ENCODE peak calls at places on chromosomes 5 and 9, in seven cellular contexts. One of them, this sample, is unnamed.

GRCh38 chr5:96885518-96886338 is 9.4 kb downstream of the ERAP2 start:
- DNase-seq in adipocyte: no peak
- DNase-seq in tibial artery: no peak
- DNase-seq in SK-N-SH: no peak
- DNase-seq in Peyer's patch: peak; percentile 48
- DNase-seq in HepG2: no peak
- DNase-seq in left ventricle myocardium inferior: no peak
- DNase-seq in this sample: peak; percentile 71

GRCh38 chr9:95874989-95875304 is 544 bp upstream of the ERCC6L2 start:
- DNase-seq in HepG2: peak; percentile 7
- DNase-seq in SK-N-SH: peak; percentile 50
- DNase-seq in adipocyte: peak; percentile 77
- DNase-seq in left ventricle myocardium inferior: peak; percentile 58
- DNase-seq in tibial artery: peak; percentile 48
- DNase-seq in Peyer's patch: peak; percentile 56
- DNase-seq in this sample: no peak

GRCh38 chr5:141942185-141942857 is 15.7 kb downstream of the PCDH12 start:
- DNase-seq in adipocyte: no peak
- DNase-seq in SK-N-SH: no peak
- DNase-seq in tibial artery: no peak
- DNase-seq in Peyer's patch: no peak
- DNase-seq in left ventricle myocardium inferior: no peak
- DNase-seq in HepG2: peak; percentile 51
- DNase-seq in this sample: no peak

GRCh38 chr9:124621371-124622328 is 114.5 kb upstream of the NR5A1 start:
- DNase-seq in HepG2: no peak
- DNase-seq in left ventricle myocardium inferior: no peak
- DNase-seq in adipocyte: peak; percentile 42
- DNase-seq in SK-N-SH: no peak
- DNase-seq in Peyer's patch: no peak
- DNase-seq in tibial artery: no peak
- DNase-seq in this sample: peak; percentile 59

GRCh38 chr5:112921031-112921832 is 795 bp downstream of the REEP5 start:
- DNase-seq in adipocyte: peak; percentile 88
- DNase-seq in left ventricle myocardium inferior: peak; percentile 75
- DNase-seq in tibial artery: peak; percentile 59
- DNase-seq in SK-N-SH: peak; percentile 90
- DNase-seq in Peyer's patch: peak; percentile 58
- DNase-seq in HepG2: peak; percentile 51
- DNase-seq in this sample: peak; percentile 76

GRCh38 chr9:35696520-35697215 is 6.9 kb upstream of the TPM2 start:
- DNase-seq in Peyer's patch: peak; percentile 65
- DNase-seq in adipocyte: peak; percentile 79
- DNase-seq in left ventricle myocardium inferior: peak; percentile 48
- DNase-seq in SK-N-SH: peak; percentile 85
- DNase-seq in tibial artery: peak; percentile 60
- DNase-seq in HepG2: peak; percentile 59
- DNase-seq in this sample: no peak

GRCh38 chr5:56440871-56441740 is 208.0 kb upstream of the ANKRD55 start:
- DNase-seq in HepG2: peak; percentile 96
- DNase-seq in Peyer's patch: no peak
- DNase-seq in tibial artery: no peak
- DNase-seq in left ventricle myocardium inferior: no peak
- DNase-seq in adipocyte: peak; percentile 94
- DNase-seq in SK-N-SH: no peak
- DNase-seq in this sample: no peak

GRCh38 chr5:176543428-176544182 is 5.5 kb upstream of the CDHR2 start:
- DNase-seq in SK-N-SH: peak; percentile 89
- DNase-seq in HepG2: no peak
- DNase-seq in tibial artery: no peak
- DNase-seq in left ventricle myocardium inferior: peak; percentile 83
- DNase-seq in Peyer's patch: peak; percentile 75
- DNase-seq in adipocyte: peak; percentile 75
- DNase-seq in this sample: peak; percentile 86

GRCh38 chr5:149333711-149334443 is 11.4 kb upstream of the GRPEL2 start:
- DNase-seq in adipocyte: peak; percentile 72
- DNase-seq in HepG2: no peak
- DNase-seq in SK-N-SH: no peak
- DNase-seq in tibial artery: no peak
- DNase-seq in left ventricle myocardium inferior: no peak
- DNase-seq in Peyer's patch: no peak
- DNase-seq in this sample: no peak

GRCh38 chr5:106827061-106827460 is 843.7 kb downstream of the EFNA5 start:
- DNase-seq in left ventricle myocardium inferior: no peak
- DNase-seq in tibial artery: no peak
- DNase-seq in SK-N-SH: no peak
- DNase-seq in adipocyte: peak; percentile 76
- DNase-seq in HepG2: no peak
- DNase-seq in Peyer's patch: no peak
- DNase-seq in this sample: no peak

GRCh38 chr5:144237851-144238250 is 67.2 kb downstream of the KCTD16 start:
- DNase-seq in SK-N-SH: no peak
- DNase-seq in Peyer's patch: no peak
- DNase-seq in left ventricle myocardium inferior: no peak
- DNase-seq in HepG2: no peak
- DNase-seq in adipocyte: peak; percentile 84
- DNase-seq in tibial artery: no peak
- DNase-seq in this sample: no peak

GRCh38 chr5:1039706-1040260 is 31.2 kb downstream of the NKD2 start:
- DNase-seq in adipocyte: no peak
- DNase-seq in left ventricle myocardium inferior: no peak
- DNase-seq in HepG2: no peak
- DNase-seq in Peyer's patch: no peak
- DNase-seq in tibial artery: no peak
- DNase-seq in SK-N-SH: no peak
- DNase-seq in this sample: no peak

GRCh38 chr5:149056611-149057165 is 6.2 kb downstream of the SH3TC2 start:
- DNase-seq in HepG2: no peak
- DNase-seq in SK-N-SH: no peak
- DNase-seq in Peyer's patch: no peak
- DNase-seq in adipocyte: peak; percentile 50
- DNase-seq in left ventricle myocardium inferior: no peak
- DNase-seq in tibial artery: no peak
- DNase-seq in this sample: no peak

GRCh38 chr9:114709636-114710035 is 27.6 kb upstream of the TEX48 start:
- DNase-seq in Peyer's patch: no peak
- DNase-seq in SK-N-SH: no peak
- DNase-seq in left ventricle myocardium inferior: no peak
- DNase-seq in HepG2: no peak
- DNase-seq in tibial artery: no peak
- DNase-seq in adipocyte: no peak
- DNase-seq in this sample: no peak

GRCh38 chr9:113701741-113702422 is 174.2 kb upstream of the ZNF618 start:
- DNase-seq in adipocyte: peak; percentile 83
- DNase-seq in tibial artery: no peak
- DNase-seq in left ventricle myocardium inferior: no peak
- DNase-seq in SK-N-SH: no peak
- DNase-seq in Peyer's patch: no peak
- DNase-seq in HepG2: no peak
- DNase-seq in this sample: no peak

GRCh38 chr5:1551426-1551825 is 27.7 kb upstream of the LPCAT1 start:
- DNase-seq in adipocyte: no peak
- DNase-seq in tibial artery: no peak
- DNase-seq in Peyer's patch: no peak
- DNase-seq in SK-N-SH: no peak
- DNase-seq in HepG2: no peak
- DNase-seq in left ventricle myocardium inferior: no peak
- DNase-seq in this sample: no peak

GRCh38 chr5:157384971-157385709 is 74.9 kb upstream of the NIPAL4 start:
- DNase-seq in adipocyte: peak; percentile 98
- DNase-seq in tibial artery: peak; percentile 75
- DNase-seq in left ventricle myocardium inferior: peak; percentile 46
- DNase-seq in SK-N-SH: peak; percentile 72
- DNase-seq in Peyer's patch: no peak
- DNase-seq in HepG2: no peak
- DNase-seq in this sample: no peak

GRCh38 chr5:180592176-180592575 is 877 bp upstream of the SCGB3A1 start:
- DNase-seq in left ventricle myocardium inferior: no peak
- DNase-seq in tibial artery: no peak
- DNase-seq in Peyer's patch: no peak
- DNase-seq in adipocyte: no peak
- DNase-seq in HepG2: no peak
- DNase-seq in SK-N-SH: peak; percentile 7
- DNase-seq in this sample: no peak
- H3K27me3 ChIP-seq in left ventricle myocardium inferior: peaks cover 64% of the 10 kb centered on the region
- H3K27me3 ChIP-seq in tibial artery: peaks cover 48% of the 10 kb centered on the region
- H3K27me3 ChIP-seq in Peyer's patch: no peaks in the 10 kb centered on the region
- H3K27me3 ChIP-seq in adipocyte: peaks cover 39% of the 10 kb centered on the region
- H3K27me3 ChIP-seq in HepG2: peaks cover 26% of the 10 kb centered on the region
- H3K27me3 ChIP-seq in SK-N-SH: peaks cover 53% of the 10 kb centered on the region
- H3K27me3 ChIP-seq in this sample: no peaks in the 10 kb centered on the region

DNA sequence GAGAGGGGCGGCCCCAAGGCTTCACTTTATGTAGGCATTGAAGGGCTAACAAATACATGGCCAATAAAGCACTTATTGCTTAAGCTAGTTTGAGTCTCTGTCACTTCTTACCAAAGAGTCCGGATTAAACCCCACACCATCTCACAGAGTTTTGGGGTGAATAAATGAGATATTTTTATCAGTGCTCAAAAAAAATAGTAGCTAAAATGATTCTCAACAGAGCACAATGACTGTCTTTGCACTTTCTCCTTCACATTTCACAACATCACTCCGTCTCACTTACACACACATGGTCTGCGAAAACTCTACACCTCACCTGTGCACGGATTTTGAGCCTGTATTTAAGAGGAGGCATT is 92.9 kb downstream of the LMX1B start:
- DNase-seq in tibial artery: no peak
- DNase-seq in left ventricle myocardium inferior: no peak
- DNase-seq in Peyer's patch: no peak
- DNase-seq in SK-N-SH: no peak
- DNase-seq in adipocyte: no peak
- DNase-seq in HepG2: no peak
- DNase-seq in this sample: no peak
- H3K27me3 ChIP-seq in tibial artery: peaks cover 58% of the 10 kb centered on the region
- H3K27me3 ChIP-seq in left ventricle myocardium inferior: peaks cover 88% of the 10 kb centered on the region
- H3K27me3 ChIP-seq in Peyer's patch: no peaks in the 10 kb centered on the region
- H3K27me3 ChIP-seq in SK-N-SH: peaks cover 22% of the 10 kb centered on the region
- H3K27me3 ChIP-seq in adipocyte: peaks cover 72% of the 10 kb centered on the region
- H3K27me3 ChIP-seq in HepG2: peaks cover 9% of the 10 kb centered on the region
- H3K27me3 ChIP-seq in this sample: no peaks in the 10 kb centered on the region

GRCh38 chr9:126687868-126688503 is 74.3 kb downstream of the LMX1B start:
- DNase-seq in SK-N-SH: no peak
- DNase-seq in HepG2: no peak
- DNase-seq in adipocyte: no peak
- DNase-seq in tibial artery: no peak
- DNase-seq in Peyer's patch: no peak
- DNase-seq in left ventricle myocardium inferior: no peak
- DNase-seq in this sample: no peak

GRCh38 chr9:126690431-126691051 is 76.8 kb downstream of the LMX1B start:
- DNase-seq in SK-N-SH: peak; percentile 82
- DNase-seq in HepG2: no peak
- DNase-seq in tibial artery: no peak
- DNase-seq in adipocyte: peak; percentile 42
- DNase-seq in Peyer's patch: peak; percentile 35
- DNase-seq in left ventricle myocardium inferior: peak; percentile 59
- DNase-seq in this sample: peak; percentile 34

GRCh38 chr9:126692041-126692758 is 78.5 kb downstream of the LMX1B start:
- DNase-seq in adipocyte: no peak
- DNase-seq in left ventricle myocardium inferior: no peak
- DNase-seq in tibial artery: no peak
- DNase-seq in SK-N-SH: no peak
- DNase-seq in HepG2: no peak
- DNase-seq in Peyer's patch: no peak
- DNase-seq in this sample: no peak

GRCh38 chr9:126689027-126689825 is 75.5 kb downstream of the LMX1B start:
- DNase-seq in SK-N-SH: peak; percentile 64
- DNase-seq in HepG2: no peak
- DNase-seq in Peyer's patch: no peak
- DNase-seq in adipocyte: no peak
- DNase-seq in left ventricle myocardium inferior: no peak
- DNase-seq in tibial artery: no peak
- DNase-seq in this sample: no peak

DNA sequence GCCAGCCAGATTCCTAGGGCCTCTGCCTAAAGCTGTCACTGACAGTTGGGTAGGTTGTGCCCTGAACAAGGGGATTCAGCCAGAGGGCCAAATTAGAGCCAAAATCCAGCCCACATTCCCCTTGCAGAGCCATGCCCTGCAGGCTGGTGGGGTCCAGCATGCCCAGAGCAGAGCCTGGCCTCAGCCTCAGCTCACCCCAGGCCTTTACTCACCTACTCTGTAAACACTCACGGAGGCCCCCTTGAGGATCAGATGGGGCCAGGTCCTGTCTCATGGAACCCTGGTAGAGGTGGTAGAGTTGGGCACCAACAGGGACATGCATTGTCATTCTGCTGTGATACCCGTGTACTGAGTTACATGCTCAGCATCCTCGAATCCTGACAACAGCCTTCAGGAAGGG is 74.9 kb downstream of the LMX1B start:
- DNase-seq in Peyer's patch: no peak
- DNase-seq in left ventricle myocardium inferior: no peak
- DNase-seq in SK-N-SH: no peak
- DNase-seq in adipocyte: no peak
- DNase-seq in HepG2: no peak
- DNase-seq in tibial artery: no peak
- DNase-seq in this sample: no peak
- H3K27me3 ChIP-seq in Peyer's patch: no peaks in the 10 kb centered on the region
- H3K27me3 ChIP-seq in left ventricle myocardium inferior: peaks cover 88% of the 10 kb centered on the region
- H3K27me3 ChIP-seq in SK-N-SH: peaks cover 65% of the 10 kb centered on the region
- H3K27me3 ChIP-seq in adipocyte: peaks cover 61% of the 10 kb centered on the region
- H3K27me3 ChIP-seq in HepG2: peaks cover 8% of the 10 kb centered on the region
- H3K27me3 ChIP-seq in tibial artery: peaks cover 77% of the 10 kb centered on the region
- H3K27me3 ChIP-seq in this sample: peaks cover 4% of the 10 kb centered on the region

GRCh38 chr5:58929726-58930125 is 346.9 kb downstream of the RAB3C start:
- DNase-seq in adipocyte: no peak
- DNase-seq in SK-N-SH: no peak
- DNase-seq in Peyer's patch: no peak
- DNase-seq in HepG2: no peak
- DNase-seq in tibial artery: no peak
- DNase-seq in left ventricle myocardium inferior: no peak
- DNase-seq in this sample: no peak

GRCh38 chr5:58924306-58924705 is 341.4 kb downstream of the RAB3C start:
- DNase-seq in adipocyte: no peak
- DNase-seq in tibial artery: no peak
- DNase-seq in left ventricle myocardium inferior: no peak
- DNase-seq in HepG2: no peak
- DNase-seq in SK-N-SH: no peak
- DNase-seq in Peyer's patch: no peak
- DNase-seq in this sample: no peak

GRCh38 chr5:58926549-58926948 is 343.7 kb downstream of the RAB3C start:
- DNase-seq in HepG2: no peak
- DNase-seq in left ventricle myocardium inferior: no peak
- DNase-seq in tibial artery: no peak
- DNase-seq in adipocyte: no peak
- DNase-seq in Peyer's patch: no peak
- DNase-seq in SK-N-SH: no peak
- DNase-seq in this sample: no peak

GRCh38 chr5:58925627-58926545 is 343.0 kb downstream of the RAB3C start:
- DNase-seq in SK-N-SH: no peak
- DNase-seq in adipocyte: no peak
- DNase-seq in left ventricle myocardium inferior: no peak
- DNase-seq in HepG2: no peak
- DNase-seq in Peyer's patch: no peak
- DNase-seq in tibial artery: no peak
- DNase-seq in this sample: no peak

DNA sequence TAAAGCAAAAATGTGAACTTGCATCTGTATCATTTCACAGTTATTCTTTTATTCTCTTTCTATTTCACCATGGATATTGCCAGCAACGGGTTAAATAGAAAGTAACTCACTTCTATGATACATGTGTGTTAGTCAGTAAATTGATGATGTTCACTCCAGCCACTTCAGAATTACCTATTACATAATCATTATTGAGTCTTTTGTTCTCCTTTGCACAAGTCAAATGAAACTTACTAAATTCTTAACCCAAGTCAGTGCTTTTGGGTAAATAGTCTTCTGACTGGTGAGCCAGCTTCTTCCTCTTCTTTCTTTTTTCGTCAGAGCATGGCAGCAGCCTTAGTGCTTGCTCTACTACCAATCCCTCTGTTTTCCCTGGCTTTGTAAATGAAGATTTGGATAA is 344.3 kb downstream of the RAB3C start:
- DNase-seq in SK-N-SH: no peak
- DNase-seq in tibial artery: no peak
- DNase-seq in HepG2: no peak
- DNase-seq in left ventricle myocardium inferior: no peak
- DNase-seq in Peyer's patch: no peak
- DNase-seq in adipocyte: no peak
- DNase-seq in this sample: no peak
- H3K27me3 ChIP-seq in SK-N-SH: no peaks in the 10 kb centered on the region
- H3K27me3 ChIP-seq in tibial artery: no peaks in the 10 kb centered on the region
- H3K27me3 ChIP-seq in HepG2: no peaks in the 10 kb centered on the region
- H3K27me3 ChIP-seq in left ventricle myocardium inferior: no peaks in the 10 kb centered on the region
- H3K27me3 ChIP-seq in Peyer's patch: no peaks in the 10 kb centered on the region
- H3K27me3 ChIP-seq in adipocyte: no peaks in the 10 kb centered on the region
- H3K27me3 ChIP-seq in this sample: no peaks in the 10 kb centered on the region